ENCODE peak calls at places on chromosomes 6 and 20, in six cellular contexts. One of them, this sample, is unnamed.

GRCh38 chr20:40698281-40698680 is 9.2 kb upstream of the MAFB start:
- DNase-seq in tibial artery: no peak
- DNase-seq in SJSA1: no peak
- DNase-seq in gastrocnemius medialis: no peak
- DNase-seq in transverse colon: no peak
- DNase-seq in naive thymus-derived CD4-positive, alpha-beta T cell: no peak
- DNase-seq in this sample: no peak

GRCh38 chr6:22409487-22409886 is 112.7 kb upstream of the PRL start:
- DNase-seq in tibial artery: no peak
- DNase-seq in gastrocnemius medialis: no peak
- DNase-seq in transverse colon: no peak
- DNase-seq in naive thymus-derived CD4-positive, alpha-beta T cell: no peak
- DNase-seq in SJSA1: no peak
- DNase-seq in this sample: no peak

GRCh38 chr6:160202411-160202810 is 56.2 kb downstream of the SLC22A2 start:
- DNase-seq in transverse colon: no peak
- DNase-seq in tibial artery: no peak
- DNase-seq in gastrocnemius medialis: no peak
- DNase-seq in naive thymus-derived CD4-positive, alpha-beta T cell: no peak
- DNase-seq in SJSA1: no peak
- DNase-seq in this sample: no peak

GRCh38 chr20:1901704-1902103 is 6.5 kb downstream of the SIRPA start:
- DNase-seq in gastrocnemius medialis: no peak
- DNase-seq in SJSA1: no peak
- DNase-seq in tibial artery: no peak
- DNase-seq in transverse colon: no peak
- DNase-seq in naive thymus-derived CD4-positive, alpha-beta T cell: no peak
- DNase-seq in this sample: no peak

GRCh38 chr6:8277769-8278168 is 157.6 kb downstream of the SLC35B3 start:
- DNase-seq in transverse colon: no peak
- DNase-seq in gastrocnemius medialis: no peak
- DNase-seq in naive thymus-derived CD4-positive, alpha-beta T cell: peak
- DNase-seq in SJSA1: no peak
- DNase-seq in tibial artery: no peak
- DNase-seq in this sample: peak

GRCh38 chr6:25971187-25971811 is 8.7 kb downstream of the TRIM38 start:
- DNase-seq in naive thymus-derived CD4-positive, alpha-beta T cell: no peak
- DNase-seq in transverse colon: no peak
- DNase-seq in SJSA1: peak
- DNase-seq in tibial artery: peak
- DNase-seq in gastrocnemius medialis: peak
- DNase-seq in this sample: peak

GRCh38 chr20:37288091-37288490 is 1.4 kb upstream of the MANBAL start:
- DNase-seq in SJSA1: no peak
- DNase-seq in transverse colon: no peak
- DNase-seq in gastrocnemius medialis: peak
- DNase-seq in naive thymus-derived CD4-positive, alpha-beta T cell: no peak
- DNase-seq in tibial artery: no peak
- DNase-seq in this sample: no peak

GRCh38 chr6:52994789-52995078 is 350 bp downstream of the GSTA4 start:
- DNase-seq in tibial artery: peak
- DNase-seq in naive thymus-derived CD4-positive, alpha-beta T cell: no peak
- DNase-seq in gastrocnemius medialis: peak
- DNase-seq in transverse colon: peak
- DNase-seq in SJSA1: no peak
- DNase-seq in this sample: peak

GRCh38 chr6:151796842-151797530 is 10.5 kb upstream of the ESR1 start:
- DNase-seq in SJSA1: no peak
- DNase-seq in transverse colon: no peak
- DNase-seq in tibial artery: no peak
- DNase-seq in gastrocnemius medialis: no peak
- DNase-seq in naive thymus-derived CD4-positive, alpha-beta T cell: no peak
- DNase-seq in this sample: no peak

GRCh38 chr6:168180548-168181011 is 101.6 kb upstream of the FRMD1 start:
- DNase-seq in gastrocnemius medialis: no peak
- DNase-seq in tibial artery: peak
- DNase-seq in SJSA1: peak
- DNase-seq in naive thymus-derived CD4-positive, alpha-beta T cell: no peak
- DNase-seq in transverse colon: no peak
- DNase-seq in this sample: no peak

GRCh38 chr6:39725632-39725997 is 407 bp upstream of the KIF6 start:
- DNase-seq in naive thymus-derived CD4-positive, alpha-beta T cell: no peak
- DNase-seq in gastrocnemius medialis: no peak
- DNase-seq in tibial artery: no peak
- DNase-seq in SJSA1: no peak
- DNase-seq in transverse colon: no peak
- DNase-seq in this sample: no peak
- H3K27ac ChIP-seq in naive thymus-derived CD4-positive, alpha-beta T cell: no peak
- H3K27ac ChIP-seq in gastrocnemius medialis: peak
- H3K27ac ChIP-seq in tibial artery: peak
- H3K27ac ChIP-seq in SJSA1: no peak
- H3K27ac ChIP-seq in transverse colon: no peak
- H3K27ac ChIP-seq in this sample: no peak

GRCh38 chr20:57320358-57320757 is 9.2 kb upstream of the SPO11 start:
- DNase-seq in naive thymus-derived CD4-positive, alpha-beta T cell: no peak
- DNase-seq in transverse colon: no peak
- DNase-seq in gastrocnemius medialis: no peak
- DNase-seq in SJSA1: no peak
- DNase-seq in tibial artery: no peak
- DNase-seq in this sample: no peak

GRCh38 chr20:57323034-57323433 is 6.6 kb upstream of the SPO11 start:
- DNase-seq in tibial artery: no peak
- DNase-seq in gastrocnemius medialis: no peak
- DNase-seq in transverse colon: peak
- DNase-seq in SJSA1: no peak
- DNase-seq in naive thymus-derived CD4-positive, alpha-beta T cell: no peak
- DNase-seq in this sample: peak

GRCh38 chr20:57319584-57319983 is 10.0 kb upstream of the SPO11 start:
- DNase-seq in transverse colon: no peak
- DNase-seq in gastrocnemius medialis: no peak
- DNase-seq in tibial artery: no peak
- DNase-seq in SJSA1: no peak
- DNase-seq in naive thymus-derived CD4-positive, alpha-beta T cell: no peak
- DNase-seq in this sample: no peak

GRCh38 chr20:57321142-57321541 is 8.5 kb upstream of the SPO11 start:
- DNase-seq in transverse colon: no peak
- DNase-seq in tibial artery: no peak
- DNase-seq in SJSA1: no peak
- DNase-seq in naive thymus-derived CD4-positive, alpha-beta T cell: no peak
- DNase-seq in gastrocnemius medialis: no peak
- DNase-seq in this sample: no peak

GRCh38 chr20:57322476-57322875 is 7.1 kb upstream of the SPO11 start:
- DNase-seq in tibial artery: no peak
- DNase-seq in gastrocnemius medialis: no peak
- DNase-seq in SJSA1: no peak
- DNase-seq in naive thymus-derived CD4-positive, alpha-beta T cell: no peak
- DNase-seq in transverse colon: no peak
- DNase-seq in this sample: no peak
- H3K4me3 ChIP-seq in tibial artery: no peak
- H3K4me3 ChIP-seq in gastrocnemius medialis: no peak
- H3K4me3 ChIP-seq in SJSA1: no peak
- H3K4me3 ChIP-seq in naive thymus-derived CD4-positive, alpha-beta T cell: no peak
- H3K4me3 ChIP-seq in transverse colon: no peak
- H3K4me3 ChIP-seq in this sample: no peak

GRCh38 chr20:46176744-46177378 is 58.7 kb downstream of the CD40 start:
- DNase-seq in gastrocnemius medialis: no peak
- DNase-seq in tibial artery: no peak
- DNase-seq in SJSA1: no peak
- DNase-seq in naive thymus-derived CD4-positive, alpha-beta T cell: no peak
- DNase-seq in transverse colon: no peak
- DNase-seq in this sample: no peak
- H3K27ac ChIP-seq in gastrocnemius medialis: no peak
- H3K27ac ChIP-seq in tibial artery: no peak
- H3K27ac ChIP-seq in SJSA1: no peak
- H3K27ac ChIP-seq in naive thymus-derived CD4-positive, alpha-beta T cell: no peak
- H3K27ac ChIP-seq in transverse colon: no peak
- H3K27ac ChIP-seq in this sample: no peak

GRCh38 chr20:18224968-18225568 is 63.3 kb upstream of the ZNF133 start:
- DNase-seq in SJSA1: peak
- DNase-seq in naive thymus-derived CD4-positive, alpha-beta T cell: no peak
- DNase-seq in gastrocnemius medialis: peak
- DNase-seq in tibial artery: no peak
- DNase-seq in transverse colon: no peak
- DNase-seq in this sample: peak
- H3K4me3 ChIP-seq in SJSA1: no peak
- H3K4me3 ChIP-seq in naive thymus-derived CD4-positive, alpha-beta T cell: no peak
- H3K4me3 ChIP-seq in gastrocnemius medialis: no peak
- H3K4me3 ChIP-seq in tibial artery: no peak
- H3K4me3 ChIP-seq in transverse colon: no peak
- H3K4me3 ChIP-seq in this sample: no peak

GRCh38 chr6:56102216-56102615 is 145.2 kb downstream of the COL21A1 start:
- DNase-seq in SJSA1: no peak
- DNase-seq in naive thymus-derived CD4-positive, alpha-beta T cell: no peak
- DNase-seq in tibial artery: no peak
- DNase-seq in gastrocnemius medialis: no peak
- DNase-seq in transverse colon: no peak
- DNase-seq in this sample: no peak
- H3K27ac ChIP-seq in SJSA1: no peak
- H3K27ac ChIP-seq in naive thymus-derived CD4-positive, alpha-beta T cell: no peak
- H3K27ac ChIP-seq in tibial artery: no peak
- H3K27ac ChIP-seq in gastrocnemius medialis: no peak
- H3K27ac ChIP-seq in transverse colon: no peak
- H3K27ac ChIP-seq in this sample: no peak

GRCh38 chr20:6663104-6663503 is 104.4 kb upstream of the BMP2 start:
- DNase-seq in naive thymus-derived CD4-positive, alpha-beta T cell: no peak
- DNase-seq in tibial artery: no peak
- DNase-seq in gastrocnemius medialis: no peak
- DNase-seq in SJSA1: no peak
- DNase-seq in transverse colon: no peak
- DNase-seq in this sample: no peak

GRCh38 chr20:6665621-6666345 is 101.7 kb upstream of the BMP2 start:
- DNase-seq in tibial artery: no peak
- DNase-seq in naive thymus-derived CD4-positive, alpha-beta T cell: no peak
- DNase-seq in SJSA1: peak
- DNase-seq in transverse colon: no peak
- DNase-seq in gastrocnemius medialis: no peak
- DNase-seq in this sample: peak

GRCh38 chr20:6663751-6664388 is 103.6 kb upstream of the BMP2 start:
- DNase-seq in SJSA1: no peak
- DNase-seq in gastrocnemius medialis: no peak
- DNase-seq in transverse colon: peak
- DNase-seq in naive thymus-derived CD4-positive, alpha-beta T cell: no peak
- DNase-seq in tibial artery: no peak
- DNase-seq in this sample: no peak

GRCh38 chr20:6664574-6664973 is 102.9 kb upstream of the BMP2 start:
- DNase-seq in transverse colon: no peak
- DNase-seq in naive thymus-derived CD4-positive, alpha-beta T cell: no peak
- DNase-seq in SJSA1: no peak
- DNase-seq in tibial artery: no peak
- DNase-seq in gastrocnemius medialis: no peak
- DNase-seq in this sample: no peak

GRCh38 chr20:6665161-6665560 is 102.3 kb upstream of the BMP2 start:
- DNase-seq in gastrocnemius medialis: no peak
- DNase-seq in naive thymus-derived CD4-positive, alpha-beta T cell: no peak
- DNase-seq in tibial artery: no peak
- DNase-seq in SJSA1: no peak
- DNase-seq in transverse colon: no peak
- DNase-seq in this sample: no peak
- H3K4me3 ChIP-seq in gastrocnemius medialis: no peak
- H3K4me3 ChIP-seq in naive thymus-derived CD4-positive, alpha-beta T cell: no peak
- H3K4me3 ChIP-seq in tibial artery: no peak
- H3K4me3 ChIP-seq in SJSA1: no peak
- H3K4me3 ChIP-seq in transverse colon: no peak
- H3K4me3 ChIP-seq in this sample: no peak

GRCh38 chr6:62262283-62262682 is 23.7 kb downstream of the KHDRBS2 start:
- DNase-seq in transverse colon: no peak
- DNase-seq in tibial artery: no peak
- DNase-seq in gastrocnemius medialis: no peak
- DNase-seq in SJSA1: no peak
- DNase-seq in naive thymus-derived CD4-positive, alpha-beta T cell: no peak
- DNase-seq in this sample: no peak

DNA sequence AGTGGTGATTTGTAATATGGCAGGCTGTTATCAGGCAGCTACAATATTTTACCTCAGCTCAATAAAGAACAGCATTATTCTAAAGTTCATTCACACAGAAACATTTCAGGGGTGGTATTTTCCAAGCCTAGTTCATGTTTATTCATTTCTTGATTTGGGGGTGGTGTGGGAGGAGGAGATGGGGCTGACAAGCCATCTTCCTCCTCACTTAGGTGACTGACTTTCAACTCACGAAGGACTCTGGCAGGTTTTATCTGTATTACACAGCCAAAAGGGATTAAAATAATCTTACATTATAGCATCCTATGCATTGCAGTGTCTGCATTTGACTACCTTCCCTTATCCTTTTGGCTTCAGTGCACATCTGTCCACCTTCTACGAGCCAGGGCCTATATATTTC is 20.1 kb downstream of the KHDRBS2 start:
- DNase-seq in SJSA1: no peak
- DNase-seq in tibial artery: no peak
- DNase-seq in transverse colon: no peak
- DNase-seq in naive thymus-derived CD4-positive, alpha-beta T cell: no peak
- DNase-seq in gastrocnemius medialis: no peak
- DNase-seq in this sample: no peak
- H3K27ac ChIP-seq in SJSA1: no peak
- H3K27ac ChIP-seq in tibial artery: no peak
- H3K27ac ChIP-seq in transverse colon: no peak
- H3K27ac ChIP-seq in naive thymus-derived CD4-positive, alpha-beta T cell: no peak
- H3K27ac ChIP-seq in gastrocnemius medialis: no peak
- H3K27ac ChIP-seq in this sample: no peak

GRCh38 chr20:47356220-47356525 is 326 bp downstream of the ZMYND8 start:
- DNase-seq in transverse colon: no peak
- DNase-seq in SJSA1: no peak
- DNase-seq in tibial artery: no peak
- DNase-seq in naive thymus-derived CD4-positive, alpha-beta T cell: no peak
- DNase-seq in gastrocnemius medialis: no peak
- DNase-seq in this sample: no peak
- H3K4me3 ChIP-seq in transverse colon: peak
- H3K4me3 ChIP-seq in SJSA1: no peak
- H3K4me3 ChIP-seq in tibial artery: no peak
- H3K4me3 ChIP-seq in naive thymus-derived CD4-positive, alpha-beta T cell: peak
- H3K4me3 ChIP-seq in gastrocnemius medialis: peak
- H3K4me3 ChIP-seq in this sample: peak

DNA sequence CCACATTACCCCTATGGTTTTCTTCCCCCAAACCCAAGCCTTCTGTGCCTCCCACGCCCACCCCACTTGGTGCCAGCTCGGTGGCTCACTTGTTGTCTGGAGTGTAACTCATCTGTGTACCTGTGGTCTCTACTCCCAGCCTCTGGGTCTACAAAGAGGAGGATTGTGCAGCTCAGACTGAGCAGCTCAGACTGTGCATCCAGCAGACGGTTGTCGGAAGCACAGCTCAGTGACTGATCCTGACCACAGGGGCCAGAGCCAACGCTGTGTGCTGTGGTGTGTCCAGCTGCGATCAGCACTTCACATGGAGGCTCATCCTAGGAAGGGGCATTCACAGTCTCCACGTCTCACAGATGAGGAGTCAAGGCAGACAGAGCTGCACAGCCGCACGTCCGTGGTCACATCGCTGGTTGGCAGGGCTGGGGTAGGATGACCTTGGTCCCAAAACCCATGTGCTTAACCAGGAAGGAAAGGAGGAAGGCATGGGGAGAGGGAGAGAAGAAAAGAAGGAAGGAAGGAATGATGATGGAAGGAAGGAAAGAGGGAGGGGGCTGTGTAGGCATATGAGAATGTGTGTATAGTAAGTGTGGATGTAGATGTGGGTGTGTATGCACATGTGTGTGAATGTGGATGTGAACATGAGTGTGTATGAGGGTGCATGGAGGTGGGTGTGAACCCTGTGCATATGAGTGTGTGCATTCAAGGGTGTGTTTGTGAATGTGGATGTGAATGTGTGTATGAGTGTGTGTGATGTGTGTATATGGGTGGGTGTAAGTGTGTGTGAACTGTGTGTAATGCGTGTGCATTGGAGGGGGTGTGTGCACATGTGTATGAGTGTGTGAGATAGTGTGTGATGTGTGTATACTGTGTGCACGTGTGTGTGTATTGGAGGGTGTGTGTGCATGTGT is 28.2 kb upstream of the STX16 start:
- DNase-seq in transverse colon: no peak
- DNase-seq in gastrocnemius medialis: no peak
- DNase-seq in naive thymus-derived CD4-positive, alpha-beta T cell: no peak
- DNase-seq in SJSA1: no peak
- DNase-seq in tibial artery: no peak
- DNase-seq in this sample: peak
- H3K27ac ChIP-seq in transverse colon: no peak
- H3K27ac ChIP-seq in gastrocnemius medialis: no peak
- H3K27ac ChIP-seq in naive thymus-derived CD4-positive, alpha-beta T cell: no peak
- H3K27ac ChIP-seq in SJSA1: peak
- H3K27ac ChIP-seq in tibial artery: no peak
- H3K27ac ChIP-seq in this sample: no peak